ENCODE peak calls at places on chromosomes 6 and 20, in eight cellular contexts. L, S, H, R, P, Q, A and N are unnamed samples.

GRCh38 chr20:4012631-4013030 is 2.7 kb downstream of the RNF24 start:
- DNase-seq in P (no peak), S (no peak), R (no peak), H (no peak), Q (peak; percentile 52), L (no peak), A (peak; percentile 25), N (no peak)

GRCh38 chr6:62670490-62671223 is 384.6 kb upstream of the KHDRBS2 start:
- DNase-seq in R (no peak), P (no peak), A (no peak), L (no peak), Q (no peak), S (no peak), H (no peak), N (no peak)

GRCh38 chr6:104126621-104127020 is 733.1 kb downstream of the HACE1 start:
- DNase-seq in A (no peak), P (peak; percentile 16), Q (no peak), S (no peak), H (no peak), L (no peak), R (peak; percentile 64), N (no peak)

GRCh38 chr6:89525786-89526562 is 93.0 kb downstream of the ANKRD6 start:
- DNase-seq in Q (no peak), H (no peak), P (no peak), A (no peak), R (no peak), L (no peak), S (no peak), N (no peak)

GRCh38 chr20:21490105-21490504 is 23.8 kb downstream of the NKX2-2 start:
- DNase-seq in R (peak; percentile 35), P (no peak), L (no peak), S (no peak), Q (no peak), A (no peak), H (no peak), N (no peak)

GRCh38 chr20:62730481-62730880 is 21.8 kb downstream of the NTSR1 start:
- DNase-seq in R (no peak), H (no peak), A (no peak), S (no peak), Q (no peak), L (no peak), P (no peak), N (no peak)

GRCh38 chr6:102619585-102619984 is 1226.1 kb downstream of the GRIK2 start:
- DNase-seq in R (peak; percentile 56), P (no peak), S (no peak), Q (peak; percentile 5), H (no peak), L (no peak), A (no peak), N (no peak)

GRCh38 chr6:125773387-125774341 is 17.1 kb upstream of the NCOA7 start:
- DNase-seq in L (no peak), Q (no peak), R (no peak), S (no peak), H (no peak), A (no peak), P (no peak), N (no peak)

GRCh38 chr6:36752187-36752885 is 54.7 kb downstream of the RAB44 start:
- DNase-seq in L (no peak), H (no peak), R (no peak), P (no peak), A (no peak), Q (no peak), S (peak; percentile 81), N (no peak)

GRCh38 chr20:431012-431904 is 23.2 kb downstream of the RBCK1 start:
- DNase-seq in Q (peak; percentile 83), P (peak; percentile 75), S (peak; percentile 41), H (peak; percentile 34), R (peak; percentile 83), L (peak; percentile 56), A (no peak), N (no peak)

GRCh38 chr6:30763618-30764489 is 19.5 kb upstream of the IER3 start:
- DNase-seq in Q (no peak), A (no peak), R (no peak), P (peak; percentile 25), S (no peak), H (no peak), L (peak; percentile 56), N (no peak)

GRCh38 chr20:4876301-4876700 is 125.0 kb downstream of the SLC23A2 start:
- DNase-seq in P (no peak), S (no peak), H (no peak), Q (no peak), L (no peak), R (no peak), A (no peak), N (no peak)

GRCh38 chr6:12751694-12752304 is 35.2 kb downstream of the PHACTR1 start:
- DNase-seq in Q (peak; percentile 39), A (no peak), S (peak; percentile 27), L (no peak), R (peak; percentile 90), P (peak; percentile 86), H (peak; percentile 61), N (peak; percentile 57)

GRCh38 chr6:143579703-143580102 is 68.2 kb upstream of the FUCA2 start:
- DNase-seq in H (no peak), P (no peak), L (no peak), S (no peak), A (peak; percentile 55), R (no peak), Q (no peak), N (no peak)

GRCh38 chr6:123962508-123962907 is 158.8 kb downstream of the NKAIN2 start:
- DNase-seq in Q (no peak), P (no peak), A (no peak), H (no peak), S (peak; percentile 47), L (no peak), R (no peak), N (no peak)

GRCh38 chr6:123967900-123968299 is 164.2 kb downstream of the NKAIN2 start:
- DNase-seq in Q (no peak), R (no peak), A (no peak), L (no peak), P (no peak), S (no peak), H (no peak), N (no peak)

DNA sequence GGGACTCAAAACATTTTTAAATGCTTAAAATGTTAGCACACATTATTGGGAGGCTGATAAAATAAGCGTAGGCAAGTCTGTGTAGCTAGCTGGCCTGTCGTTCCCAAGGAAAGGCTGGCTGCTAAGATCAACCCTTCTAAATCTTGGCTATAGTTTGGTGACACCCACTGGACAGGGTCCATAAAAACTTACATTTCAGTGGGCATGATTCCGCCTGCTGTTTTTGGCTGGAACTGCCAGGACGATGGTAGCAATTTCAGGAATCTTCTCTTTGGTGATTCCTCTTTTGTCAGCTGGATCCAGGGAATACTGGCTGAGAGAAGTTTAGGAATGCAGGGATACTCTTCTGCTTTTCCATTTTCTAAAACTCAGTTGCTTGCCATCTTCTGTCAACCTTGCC is 162.2 kb downstream of the NKAIN2 start:
- DNase-seq in A (no peak), Q (no peak), P (peak; percentile 44), S (no peak), H (no peak), R (peak; percentile 88), L (no peak), N (no peak)
- TF ChIP-seq CTCF in A (no peak), Q (no peak), P (no peak), S (no peak), H (peak; percentile 40), R (peak; percentile 72), L (peak; percentile 45), N (no peak)

GRCh38 chr20:14948416-14948815 is 611.0 kb upstream of the FLRT3 start:
- DNase-seq in H (no peak), Q (no peak), R (no peak), L (no peak), S (no peak), P (no peak), A (no peak), N (no peak)
- TF ChIP-seq CTCF in H (no peak), Q (no peak), R (no peak), L (peak; percentile 45), S (no peak), P (no peak), A (no peak), N (no peak)

GRCh38 chr6:167927246-167927645 is 70.2 kb upstream of the KIF25 start:
- DNase-seq in A (no peak), Q (no peak), P (no peak), S (no peak), L (no peak), H (no peak), R (no peak), N (no peak)
- TF ChIP-seq CTCF in A (no peak), Q (no peak), P (no peak), S (no peak), L (no peak), H (no peak), R (no peak), N (no peak)

GRCh38 chr6:149941583-149942460 is at the start of gene ULBP2:
- DNase-seq in H (peak; percentile 58), L (peak; percentile 87), S (peak; percentile 90), Q (peak; percentile 45), R (peak; percentile 83), P (peak; percentile 66), A (peak; percentile 73), N (no peak)
- TF ChIP-seq CTCF in H (no peak), L (no peak), S (no peak), Q (no peak), R (no peak), P (no peak), A (no peak), N (no peak)